ENCODE peak calls at places on chromosomes 5 and 9, in seven cellular contexts. O, H, J, N, V, R and M are unnamed samples.

GRCh38 chr5:139251695-139252288 is 41.7 kb upstream of the MATR3 start:
- DNase-seq in O (no peak), H (no peak), J (no peak), N (no peak), V (no peak), R (no peak), M (peak; percentile 42)

GRCh38 chr5:2896371-2897275 is 145.1 kb upstream of the IRX2 start:
- DNase-seq in O (no peak), H (no peak), J (no peak), N (no peak), V (no peak), R (no peak), M (no peak)

GRCh38 chr9:93231121-93231694 is 47.3 kb downstream of the WNK2 start:
- DNase-seq in O (no peak), H (peak; percentile 58), J (no peak), N (no peak), V (no peak), R (no peak), M (no peak)

GRCh38 chr9:38372685-38373619 is 19.6 kb upstream of the ALDH1B1 start:
- DNase-seq in O (no peak), H (no peak), J (no peak), N (no peak), V (no peak), R (no peak), M (no peak)

GRCh38 chr9:120513825-120514598 is 66.0 kb downstream of the CDK5RAP2 start:
- DNase-seq in O (no peak), H (no peak), J (no peak), N (no peak), V (no peak), R (no peak), M (no peak)

GRCh38 chr5:81068635-81069034 is 108.5 kb downstream of the RASGRF2 start:
- DNase-seq in O (no peak), H (no peak), J (no peak), N (no peak), V (no peak), R (no peak), M (no peak)

GRCh38 chr9:17839744-17840143 is 260.9 kb downstream of the SH3GL2 start:
- DNase-seq in O (no peak), H (no peak), J (no peak), N (no peak), V (no peak), R (no peak), M (no peak)

GRCh38 chr5:181173420-181174342 is 26.3 kb downstream of the OR2V2 start:
- DNase-seq in O (no peak), H (peak; percentile 37), J (peak; percentile 43), N (no peak), V (no peak), R (peak; percentile 99), M (peak; percentile 54)

GRCh38 chr5:138243794-138244193 is 30.6 kb downstream of the GFRA3 start:
- DNase-seq in O (no peak), H (no peak), J (no peak), N (no peak), V (no peak), R (no peak), M (no peak)

GRCh38 chr9:128707446-128707845 is 5.1 kb downstream of the PKN3 start:
- DNase-seq in O (no peak), H (no peak), J (no peak), N (no peak), V (no peak), R (no peak), M (no peak)

GRCh38 chr9:116589392-116590354 is 97.4 kb upstream of the TRIM32 start:
- DNase-seq in O (peak; percentile 74), H (no peak), J (peak; percentile 84), N (no peak), V (peak; percentile 67), R (peak; percentile 84), M (peak; percentile 91)

GRCh38 chr5:12133520-12133919 is 229.3 kb upstream of the CTNND2 start:
- DNase-seq in O (no peak), H (no peak), J (no peak), N (no peak), V (no peak), R (no peak), M (no peak)

GRCh38 chr5:118651002-118651401 is 337.3 kb downstream of the DTWD2 start:
- DNase-seq in O (no peak), H (no peak), J (no peak), N (no peak), V (no peak), R (no peak), M (no peak)
- H3K4me3 ChIP-seq in O (no peak overlapping the region), H (no peak overlapping the region), J (no peak overlapping the region), N (no peak overlapping the region), V (no peak overlapping the region), R (no peak overlapping the region), M (no peak overlapping the region)

GRCh38 chr5:120293796-120294195 is 170.3 kb upstream of the PRR16 start:
- DNase-seq in O (no peak), H (no peak), J (peak; percentile 35), N (peak; percentile 55), V (peak; percentile 84), R (no peak), M (peak; percentile 35)
- H3K4me3 ChIP-seq in O (no peak overlapping the region), H (no peak overlapping the region), J (no peak overlapping the region), N (no peak overlapping the region), V (no peak overlapping the region), R (no peak overlapping the region), M (no peak overlapping the region)

GRCh38 chr5:1443991-1444360 is 1.3 kb downstream of the SLC6A3 start:
- DNase-seq in O (no peak), H (no peak), J (no peak), N (no peak), V (no peak), R (no peak), M (no peak)

GRCh38 chr5:1445895-1446601 is 808 bp upstream of the SLC6A3 start:
- DNase-seq in O (no peak), H (no peak), J (no peak), N (no peak), V (no peak), R (no peak), M (peak; percentile 4)

GRCh38 chr5:1446602-1447343 is 1.5 kb upstream of the SLC6A3 start:
- DNase-seq in O (no peak), H (peak; percentile 20), J (no peak), N (no peak), V (no peak), R (no peak), M (no peak)

GRCh38 chr5:1444361-1445189 is 665 bp downstream of the SLC6A3 start:
- DNase-seq in O (no peak), H (peak; percentile 46), J (no peak), N (no peak), V (no peak), R (no peak), M (no peak)

DNA sequence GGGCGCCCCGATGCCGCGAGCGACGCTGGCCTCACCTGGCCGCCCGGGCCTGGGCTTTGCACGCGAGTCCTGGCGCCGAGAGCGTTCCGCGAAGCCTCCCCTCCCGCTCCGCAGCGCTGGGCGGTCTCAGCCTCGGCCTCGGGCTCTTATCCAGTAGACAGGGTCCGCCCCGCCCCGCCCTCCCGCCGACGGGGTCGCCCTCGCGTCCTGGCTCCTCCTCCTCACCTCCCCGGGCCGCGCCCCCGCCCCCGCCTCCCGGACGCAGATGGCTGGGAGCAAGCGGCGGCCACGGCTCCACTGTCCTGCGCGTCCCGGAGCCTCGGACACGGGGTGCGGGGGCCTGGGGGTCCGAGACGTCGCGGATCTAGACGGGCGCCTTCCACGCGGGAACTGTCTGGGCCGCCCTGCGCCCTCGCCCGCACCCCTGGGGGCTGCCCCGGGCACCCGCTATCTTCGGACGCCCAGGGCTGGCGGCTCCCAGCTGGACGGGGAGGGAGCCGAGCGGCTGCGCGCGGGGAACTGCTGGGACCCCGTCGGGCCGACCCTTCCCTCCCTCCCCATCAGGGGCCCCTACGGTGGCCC is at the start of gene SLC6A3:
- DNase-seq in O (peak; percentile 21), H (peak; percentile 52), J (peak; percentile 20), N (no peak), V (no peak), R (no peak), M (peak; percentile 9)
- H3K4me3 ChIP-seq in O (no peak within 1 kb of the TSS), H (peak within 1 kb of the TSS; percentile 28), J (no peak within 1 kb of the TSS), N (no peak within 1 kb of the TSS), V (no peak within 1 kb of the TSS), R (peak within 1 kb of the TSS; percentile 22), M (no peak within 1 kb of the TSS)

GRCh38 chr5:172903790-172904189 is 55.4 kb upstream of the RPL26L1 start:
- DNase-seq in O (peak; percentile 92), H (no peak), J (peak; percentile 92), N (peak; percentile 87), V (peak; percentile 95), R (peak; percentile 92), M (peak; percentile 96)
- H3K4me3 ChIP-seq in O (no peak overlapping the region), H (no peak overlapping the region), J (no peak overlapping the region), N (no peak overlapping the region), V (no peak overlapping the region), R (no peak overlapping the region), M (no peak overlapping the region)

DNA sequence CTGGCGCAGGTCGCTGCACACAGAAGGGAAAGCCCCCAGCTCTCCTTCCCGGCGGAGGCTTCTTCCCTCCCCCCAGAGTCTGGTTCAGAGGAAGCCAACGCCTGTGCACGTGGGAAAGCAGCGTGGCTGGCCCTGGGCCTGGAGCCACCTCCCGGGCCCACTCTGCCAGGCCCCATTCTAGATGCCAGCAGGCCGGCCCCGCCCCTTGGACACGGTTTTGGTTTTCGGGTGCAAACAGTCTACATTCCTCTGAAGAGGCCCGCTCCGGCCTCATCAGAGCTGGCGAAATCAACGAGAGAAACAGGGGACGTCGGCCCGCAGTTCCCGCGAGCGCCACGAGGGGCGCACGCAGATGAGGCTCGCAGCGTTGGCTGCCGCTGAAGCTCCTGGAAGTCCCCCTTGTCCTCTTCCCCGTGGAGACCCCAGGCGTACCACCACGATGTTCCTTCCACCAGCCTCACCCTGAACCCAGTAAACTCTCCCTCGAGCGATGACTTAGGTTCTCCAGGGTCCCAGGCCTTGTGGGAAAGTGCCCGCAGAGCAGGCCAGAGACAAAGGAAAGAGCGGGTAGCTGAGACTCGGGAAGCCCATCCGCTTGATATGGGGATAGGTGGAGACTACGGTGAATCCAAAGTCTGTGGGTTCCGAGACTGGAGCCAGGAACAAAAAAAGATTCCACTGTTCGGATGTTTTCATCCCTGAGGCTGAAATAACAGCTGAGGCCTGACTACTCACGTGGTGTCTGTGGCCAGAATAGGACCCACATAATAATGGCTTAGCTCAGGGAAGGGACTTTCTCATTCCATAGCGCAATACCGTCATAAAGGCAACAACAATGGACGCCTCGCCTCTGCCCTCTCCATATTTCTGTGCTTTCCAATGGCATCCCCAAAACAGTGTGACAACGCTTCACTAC is 64.2 kb downstream of the KLF4 start:
- DNase-seq in O (peak; percentile 50), H (peak; percentile 91), J (peak; percentile 76), N (peak; percentile 21), V (peak; percentile 69), R (peak; percentile 72), M (peak; percentile 66)
- H3K4me3 ChIP-seq in O (peak overlapping the region; percentile 23), H (peak overlapping the region; percentile 56), J (peak overlapping the region; percentile 5), N (peak overlapping the region; percentile 27), V (peak overlapping the region; percentile 25), R (peak overlapping the region; percentile 26), M (peak overlapping the region; percentile 47)

DNA sequence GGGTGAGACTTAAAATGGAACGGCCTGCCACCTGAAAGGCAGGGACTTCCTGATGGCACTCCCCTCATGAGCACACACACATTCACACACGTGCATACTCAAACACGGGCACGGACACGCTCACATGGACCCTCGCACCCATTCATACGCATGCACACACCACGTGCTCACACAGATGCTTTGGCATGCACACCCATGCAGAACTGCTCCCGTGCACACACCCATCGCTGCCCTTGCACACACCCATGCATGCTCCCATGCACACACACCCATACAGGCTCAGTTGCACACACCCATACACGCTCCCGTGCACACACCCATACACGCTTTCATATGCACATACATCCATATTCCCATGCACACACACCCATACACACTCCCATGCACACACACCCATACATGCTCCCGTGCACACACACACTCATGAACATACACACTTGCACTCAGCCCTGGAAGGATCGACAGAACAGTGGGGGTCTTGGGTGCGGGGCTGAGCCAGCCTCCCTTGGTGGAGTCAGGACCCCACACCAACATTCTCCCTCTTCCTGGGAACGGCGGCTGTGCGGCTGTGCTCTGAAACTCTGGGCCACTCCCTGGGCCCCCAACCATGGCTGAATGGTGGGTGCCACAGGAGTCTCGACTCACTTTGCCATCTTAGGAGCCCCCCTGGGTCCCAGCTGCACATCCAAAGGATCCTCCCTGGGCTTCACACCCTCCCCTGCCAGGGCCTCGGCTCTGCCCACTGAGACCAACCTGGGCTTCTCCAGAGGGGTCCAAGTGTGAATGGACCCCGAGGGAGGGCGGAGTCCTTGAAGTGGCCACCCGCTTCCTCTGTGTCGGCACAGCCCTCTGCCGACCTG is 115.2 kb downstream of the RXRA start:
- DNase-seq in O (no peak), H (no peak), J (no peak), N (no peak), V (no peak), R (no peak), M (no peak)
- H3K4me3 ChIP-seq in O (no peak overlapping the region), H (no peak overlapping the region), J (no peak overlapping the region), N (no peak overlapping the region), V (no peak overlapping the region), R (no peak overlapping the region), M (no peak overlapping the region)